ENCODE peak calls at places on chromosome 21, in four cellular contexts. X is WTC11, Q is A549, H is HepG2. J is an unnamed sample.

GRCh38 chr21:41520560-41521442 is 12.8 kb upstream of the TMPRSS2 start:
- DNase-seq in X (no peak), Q (no peak), H (no peak), J (no peak)

GRCh38 chr21:34222031-34222335 is 141.8 kb upstream of the KCNE2 start:
- DNase-seq in X (no peak), Q (no peak), H (no peak), J (no peak)

GRCh38 chr21:38984568-38984967 is 178.8 kb downstream of the ETS2 start:
- DNase-seq in X (no peak), Q (no peak), H (no peak), J (no peak)

GRCh38 chr21:25467891-25468290 is 139.4 kb downstream of the MRPL39 start:
- DNase-seq in X (no peak), Q (no peak), H (no peak), J (no peak)

GRCh38 chr21:42441963-42442362 is 38.3 kb downstream of the UBASH3A start:
- DNase-seq in X (no peak), Q (no peak), H (no peak), J (no peak)

GRCh38 chr21:33543505-33544129 is 779 bp downstream of the SON start:
- DNase-seq in X (peak; percentile 78), Q (no peak), H (no peak), J (peak; percentile 90)

GRCh38 chr21:36849461-36849860 is 117.0 kb downstream of the HLCS start:
- DNase-seq in X (no peak), Q (no peak), H (no peak), J (no peak)

GRCh38 chr21:40404319-40404906 is 442.5 kb downstream of the DSCAM start:
- DNase-seq in X (no peak), Q (no peak), H (no peak), J (no peak)

GRCh38 chr21:29221259-29221744 is 77.4 kb upstream of the BACH1 start:
- DNase-seq in X (no peak), Q (no peak), H (no peak), J (no peak)

GRCh38 chr21:25857308-25858099 is 122.7 kb downstream of the GABPA start:
- DNase-seq in X (no peak), Q (no peak), H (no peak), J (no peak)

GRCh38 chr21:32624726-32625125 is 12.5 kb upstream of the CFAP298 start:
- DNase-seq in X (no peak), Q (no peak), H (no peak), J (peak; percentile 61)

GRCh38 chr21:16211339-16212303 is 481.8 kb downstream of the USP25 start:
- DNase-seq in X (no peak), Q (no peak), H (no peak), J (no peak)

GRCh38 chr21:42272984-42273600 is 42.1 kb downstream of the TFF3 start:
- DNase-seq in X (no peak), Q (no peak), H (no peak), J (no peak)

GRCh38 chr21:38136201-38136600 is 120.6 kb upstream of the KCNJ15 start:
- DNase-seq in X (no peak), Q (peak; percentile 56), H (no peak), J (no peak)

GRCh38 chr21:41170442-41170841 is 2.5 kb downstream of the BACE2 start:
- DNase-seq in X (peak; percentile 69), Q (peak; percentile 56), H (peak; percentile 29), J (peak; percentile 58)

GRCh38 chr21:27017251-27017650 is 50.4 kb upstream of the ADAMTS5 start:
- DNase-seq in X (no peak), Q (no peak), H (no peak), J (no peak)

GRCh38 chr21:28148400-28149064 is 844.1 kb downstream of the LTN1 start:
- DNase-seq in X (no peak), Q (no peak), H (no peak), J (no peak)

GRCh38 chr21:16587671-16588379 is 858.0 kb downstream of the USP25 start:
- DNase-seq in X (no peak), Q (no peak), H (no peak), J (no peak)

GRCh38 chr21:38669186-38669585 is 136.5 kb upstream of the ETS2 start:
- DNase-seq in X (no peak), Q (peak; percentile 47), H (peak; percentile 20), J (peak; percentile 27)

GRCh38 chr21:30058928-30059327 is 107.7 kb downstream of the CLDN17 start:
- DNase-seq in X (no peak), Q (no peak), H (no peak), J (no peak)

GRCh38 chr21:35575280-35575915 is 484.9 kb downstream of the SETD4 start:
- DNase-seq in X (no peak), Q (no peak), H (no peak), J (no peak)

GRCh38 chr21:35579520-35580293 is 480.6 kb downstream of the SETD4 start:
- DNase-seq in X (no peak), Q (no peak), H (no peak), J (no peak)

GRCh38 chr21:35578350-35578782 is 482.0 kb downstream of the SETD4 start:
- DNase-seq in X (no peak), Q (no peak), H (no peak), J (no peak)

GRCh38 chr21:35581640-35582039 is 478.7 kb downstream of the SETD4 start:
- DNase-seq in X (no peak), Q (no peak), H (no peak), J (no peak)

GRCh38 chr21:35578831-35579470 is 481.4 kb downstream of the SETD4 start:
- DNase-seq in X (no peak), Q (no peak), H (peak; percentile 14), J (no peak)
- TF ChIP-seq HMGXB4 in X (no peak), Q (no peak), H (no peak), J (no peak)

GRCh38 chr21:43919283-43919682 is 54.3 kb downstream of the AGPAT3 start:
- DNase-seq in X (no peak), Q (no peak), H (no peak), J (no peak)

GRCh38 chr21:43918385-43918947 is 53.4 kb downstream of the AGPAT3 start:
- DNase-seq in X (no peak), Q (no peak), H (no peak), J (no peak)

GRCh38 chr21:43916076-43916475 is 51.1 kb downstream of the AGPAT3 start:
- DNase-seq in X (no peak), Q (no peak), H (no peak), J (peak; percentile 50)

GRCh38 chr21:43916691-43917514 is 51.9 kb downstream of the AGPAT3 start:
- DNase-seq in X (no peak), Q (no peak), H (no peak), J (peak; percentile 69)

GRCh38 chr21:43917515-43918384 is 52.7 kb downstream of the AGPAT3 start:
- DNase-seq in X (no peak), Q (no peak), H (peak; percentile 40), J (peak; percentile 53)
- TF ChIP-seq HMGXB4 in X (no peak), Q (no peak), H (no peak), J (no peak)

DNA sequence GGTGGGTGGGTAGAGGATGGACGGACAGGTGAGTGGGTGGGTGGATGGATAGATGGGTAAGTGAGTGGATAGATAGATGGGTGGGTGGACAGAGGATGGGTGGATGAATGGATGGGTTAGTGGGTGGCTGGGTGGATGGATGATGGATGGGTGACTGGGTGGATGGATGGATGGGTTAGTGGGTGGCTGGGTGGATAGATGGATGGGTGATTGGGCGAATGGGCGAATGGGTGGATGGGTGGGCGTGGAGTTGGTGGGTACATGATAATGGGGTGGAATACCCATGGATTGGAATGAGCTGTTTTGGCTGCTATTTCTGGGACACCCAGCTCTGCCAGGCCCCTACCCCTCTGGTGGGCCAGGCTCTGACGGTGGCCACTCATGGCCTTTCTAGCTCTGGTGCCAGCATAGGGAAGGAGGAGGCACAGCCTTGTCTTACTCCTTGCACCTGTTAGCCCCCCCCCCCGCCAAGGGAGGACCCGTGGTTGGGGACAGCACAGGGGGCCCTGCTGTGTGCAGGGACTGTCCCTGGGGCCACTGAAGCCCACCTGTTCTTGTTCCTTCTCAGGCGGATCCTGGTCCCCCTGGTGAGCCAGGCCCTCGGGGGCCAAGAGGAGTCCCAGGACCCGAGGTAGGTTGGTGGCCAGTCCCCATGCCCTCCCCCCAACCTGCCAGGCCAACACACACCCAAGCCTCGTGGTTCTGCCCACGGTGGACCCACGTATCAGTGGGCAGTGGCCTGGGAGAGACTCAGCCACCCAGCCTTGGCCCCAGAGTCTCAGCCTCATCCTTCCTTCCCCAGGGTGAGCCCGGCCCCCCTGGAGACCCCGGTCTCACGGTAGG is 26.4 kb downstream of the COL6A2 start:
- DNase-seq in X (peak; percentile 7), Q (no peak), H (no peak), J (no peak)
- TF ChIP-seq HMGXB4 in X (no peak), Q (no peak), H (no peak), J (no peak)

GRCh38 chr21:35394049-35394448 is 344.9 kb upstream of the RUNX1 start:
- DNase-seq in X (no peak), Q (no peak), H (no peak), J (no peak)

GRCh38 chr21:35396655-35397054 is 347.6 kb upstream of the RUNX1 start:
- DNase-seq in X (no peak), Q (no peak), H (no peak), J (no peak)

GRCh38 chr21:35398366-35398982 is 349.4 kb upstream of the RUNX1 start:
- DNase-seq in X (no peak), Q (no peak), H (no peak), J (no peak)

GRCh38 chr21:35395728-35396127 is 346.6 kb upstream of the RUNX1 start:
- DNase-seq in X (no peak), Q (no peak), H (no peak), J (no peak)

DNA sequence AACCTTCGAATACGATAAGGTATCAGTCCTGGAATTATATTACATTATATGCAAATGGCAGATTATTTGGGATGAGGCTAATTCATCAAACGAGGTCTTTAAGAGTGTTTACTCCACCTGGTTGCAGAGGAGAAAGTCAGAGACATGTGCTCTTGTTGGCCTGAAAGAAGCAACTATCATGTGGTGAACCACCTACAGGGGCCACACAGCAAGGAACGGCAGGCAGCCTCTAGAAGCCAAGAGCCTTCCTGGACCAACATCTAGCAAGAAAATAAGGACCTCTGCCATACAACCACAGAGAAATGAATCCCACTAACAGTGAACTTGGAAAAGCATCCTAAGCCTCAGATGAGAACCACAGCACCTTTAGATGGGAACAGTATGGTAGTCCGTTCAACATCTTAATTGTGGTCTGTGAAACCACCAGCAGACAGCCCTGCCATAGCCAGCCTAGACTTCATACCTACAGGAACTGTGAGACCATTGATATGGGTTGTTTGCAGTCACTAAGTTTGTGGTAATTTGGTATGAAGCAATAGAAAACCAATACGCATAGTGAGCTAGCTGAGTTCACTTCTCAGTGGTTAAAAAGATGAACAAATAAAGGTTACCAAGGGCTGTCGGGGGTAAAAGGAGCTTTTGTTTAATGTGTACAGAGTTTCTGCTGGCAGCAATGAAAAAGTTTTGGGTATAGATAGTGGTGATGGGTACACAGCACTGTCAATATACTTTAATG is 345.7 kb upstream of the RUNX1 start:
- DNase-seq in X (no peak), Q (no peak), H (peak; percentile 54), J (no peak)
- TF ChIP-seq HMGXB4 in X (no peak), Q (no peak), H (no peak), J (no peak)